ENCODE peak calls at places on chromosomes 2 and 18, in nine cellular contexts. One of them, this sample, is unnamed.

GRCh38 chr2:234422242-234422641 is 74.6 kb downstream of the ARL4C start:
- DNase-seq in CD8-positive, alpha-beta T cell: no peak
- DNase-seq in GM23338: no peak
- DNase-seq in K562: no peak
- DNase-seq in hepatocyte: peak; percentile 76
- DNase-seq in left ventricle myocardium inferior: no peak
- DNase-seq in stomach: no peak
- DNase-seq in cardiac muscle cell: no peak
- DNase-seq in CD8-positive, alpha-beta memory T cell: peak; percentile 23
- DNase-seq in this sample: no peak

GRCh38 chr2:235432741-235433520 is 60.9 kb upstream of the AGAP1 start:
- DNase-seq in CD8-positive, alpha-beta T cell: no peak
- DNase-seq in GM23338: no peak
- DNase-seq in K562: no peak
- DNase-seq in hepatocyte: no peak
- DNase-seq in left ventricle myocardium inferior: no peak
- DNase-seq in stomach: no peak
- DNase-seq in cardiac muscle cell: no peak
- DNase-seq in CD8-positive, alpha-beta memory T cell: no peak
- DNase-seq in this sample: no peak

GRCh38 chr18:49561377-49562193 is at the start of gene LIPG:
- DNase-seq in CD8-positive, alpha-beta T cell: no peak
- DNase-seq in GM23338: peak; percentile 94
- DNase-seq in K562: peak; percentile 80
- DNase-seq in hepatocyte: peak; percentile 91
- DNase-seq in left ventricle myocardium inferior: no peak
- DNase-seq in stomach: peak; percentile 61
- DNase-seq in cardiac muscle cell: peak; percentile 90
- DNase-seq in CD8-positive, alpha-beta memory T cell: peak; percentile 33
- DNase-seq in this sample: peak; percentile 88

GRCh38 chr2:173657996-173658717 is 303.5 kb downstream of the CDCA7 start:
- DNase-seq in CD8-positive, alpha-beta T cell: no peak
- DNase-seq in GM23338: no peak
- DNase-seq in K562: no peak
- DNase-seq in hepatocyte: peak; percentile 56
- DNase-seq in left ventricle myocardium inferior: no peak
- DNase-seq in stomach: no peak
- DNase-seq in cardiac muscle cell: no peak
- DNase-seq in CD8-positive, alpha-beta memory T cell: no peak
- DNase-seq in this sample: no peak

GRCh38 chr2:136582631-136583205 is 182.6 kb upstream of the THSD7B start:
- DNase-seq in CD8-positive, alpha-beta T cell: no peak
- DNase-seq in GM23338: peak; percentile 65
- DNase-seq in K562: peak; percentile 20
- DNase-seq in hepatocyte: peak; percentile 50
- DNase-seq in left ventricle myocardium inferior: no peak
- DNase-seq in stomach: no peak
- DNase-seq in cardiac muscle cell: peak; percentile 66
- DNase-seq in CD8-positive, alpha-beta memory T cell: no peak
- DNase-seq in this sample: peak; percentile 2

GRCh38 chr2:217077841-217078407 is 218.1 kb upstream of the TNP1 start:
- DNase-seq in CD8-positive, alpha-beta T cell: no peak
- DNase-seq in GM23338: no peak
- DNase-seq in K562: peak; percentile 23
- DNase-seq in hepatocyte: no peak
- DNase-seq in left ventricle myocardium inferior: no peak
- DNase-seq in stomach: no peak
- DNase-seq in cardiac muscle cell: no peak
- DNase-seq in CD8-positive, alpha-beta memory T cell: no peak
- DNase-seq in this sample: no peak

GRCh38 chr2:42196403-42197267 is 27.5 kb downstream of the EML4 start:
- DNase-seq in CD8-positive, alpha-beta T cell: no peak
- DNase-seq in GM23338: peak; percentile 88
- DNase-seq in K562: peak; percentile 43
- DNase-seq in hepatocyte: peak; percentile 61
- DNase-seq in left ventricle myocardium inferior: no peak
- DNase-seq in stomach: peak; percentile 38
- DNase-seq in cardiac muscle cell: peak; percentile 55
- DNase-seq in CD8-positive, alpha-beta memory T cell: peak; percentile 65
- DNase-seq in this sample: peak; percentile 11

GRCh38 chr2:155060906-155061305 is 362.4 kb downstream of the KCNJ3 start:
- DNase-seq in CD8-positive, alpha-beta T cell: no peak
- DNase-seq in GM23338: no peak
- DNase-seq in K562: no peak
- DNase-seq in hepatocyte: no peak
- DNase-seq in left ventricle myocardium inferior: no peak
- DNase-seq in stomach: no peak
- DNase-seq in cardiac muscle cell: no peak
- DNase-seq in CD8-positive, alpha-beta memory T cell: no peak
- DNase-seq in this sample: no peak

GRCh38 chr18:49910019-49910418 is 96.7 kb upstream of the ACAA2 start:
- DNase-seq in CD8-positive, alpha-beta T cell: no peak
- DNase-seq in GM23338: no peak
- DNase-seq in K562: no peak
- DNase-seq in hepatocyte: no peak
- DNase-seq in left ventricle myocardium inferior: no peak
- DNase-seq in stomach: no peak
- DNase-seq in cardiac muscle cell: no peak
- DNase-seq in CD8-positive, alpha-beta memory T cell: no peak
- DNase-seq in this sample: no peak

GRCh38 chr2:193303464-193303863 is 1108.7 kb upstream of the TMEFF2 start:
- DNase-seq in CD8-positive, alpha-beta T cell: no peak
- DNase-seq in GM23338: no peak
- DNase-seq in K562: no peak
- DNase-seq in hepatocyte: no peak
- DNase-seq in left ventricle myocardium inferior: no peak
- DNase-seq in stomach: no peak
- DNase-seq in cardiac muscle cell: no peak
- DNase-seq in CD8-positive, alpha-beta memory T cell: no peak
- DNase-seq in this sample: no peak

GRCh38 chr2:189022002-189022401 is 47.8 kb downstream of the COL3A1 start:
- DNase-seq in CD8-positive, alpha-beta T cell: no peak
- DNase-seq in GM23338: no peak
- DNase-seq in K562: no peak
- DNase-seq in hepatocyte: peak; percentile 54
- DNase-seq in left ventricle myocardium inferior: no peak
- DNase-seq in stomach: no peak
- DNase-seq in cardiac muscle cell: no peak
- DNase-seq in CD8-positive, alpha-beta memory T cell: no peak
- DNase-seq in this sample: no peak

GRCh38 chr2:56357655-56358295 is 174.0 kb downstream of the CCDC85A start:
- DNase-seq in CD8-positive, alpha-beta T cell: no peak
- DNase-seq in GM23338: no peak
- DNase-seq in K562: no peak
- DNase-seq in hepatocyte: no peak
- DNase-seq in left ventricle myocardium inferior: no peak
- DNase-seq in stomach: no peak
- DNase-seq in cardiac muscle cell: no peak
- DNase-seq in CD8-positive, alpha-beta memory T cell: no peak
- DNase-seq in this sample: no peak

GRCh38 chr2:63775191-63775590 is 66.5 kb upstream of the UGP2 start:
- DNase-seq in CD8-positive, alpha-beta T cell: no peak
- DNase-seq in GM23338: no peak
- DNase-seq in K562: no peak
- DNase-seq in hepatocyte: no peak
- DNase-seq in left ventricle myocardium inferior: no peak
- DNase-seq in stomach: no peak
- DNase-seq in cardiac muscle cell: no peak
- DNase-seq in CD8-positive, alpha-beta memory T cell: no peak
- DNase-seq in this sample: no peak

GRCh38 chr2:149188291-149188690 is 142.1 kb upstream of the LYPD6 start:
- DNase-seq in CD8-positive, alpha-beta T cell: no peak
- DNase-seq in GM23338: no peak
- DNase-seq in K562: no peak
- DNase-seq in hepatocyte: no peak
- DNase-seq in left ventricle myocardium inferior: no peak
- DNase-seq in stomach: no peak
- DNase-seq in cardiac muscle cell: no peak
- DNase-seq in CD8-positive, alpha-beta memory T cell: no peak
- DNase-seq in this sample: no peak

GRCh38 chr2:34004936-34005335 is 405.8 kb upstream of the FAM98A start:
- DNase-seq in CD8-positive, alpha-beta T cell: no peak
- DNase-seq in GM23338: no peak
- DNase-seq in K562: no peak
- DNase-seq in hepatocyte: no peak
- DNase-seq in left ventricle myocardium inferior: no peak
- DNase-seq in stomach: no peak
- DNase-seq in cardiac muscle cell: no peak
- DNase-seq in CD8-positive, alpha-beta memory T cell: no peak
- DNase-seq in this sample: no peak

GRCh38 chr2:143264851-143265250 is 135.6 kb downstream of the ARHGAP15 start:
- DNase-seq in CD8-positive, alpha-beta T cell: no peak
- DNase-seq in GM23338: no peak
- DNase-seq in K562: no peak
- DNase-seq in hepatocyte: no peak
- DNase-seq in left ventricle myocardium inferior: no peak
- DNase-seq in stomach: no peak
- DNase-seq in cardiac muscle cell: no peak
- DNase-seq in CD8-positive, alpha-beta memory T cell: no peak
- DNase-seq in this sample: no peak

GRCh38 chr2:208406474-208407451 is at the start of gene PTH2R:
- DNase-seq in CD8-positive, alpha-beta T cell: no peak
- DNase-seq in GM23338: peak; percentile 71
- DNase-seq in K562: peak; percentile 14
- DNase-seq in hepatocyte: peak; percentile 37
- DNase-seq in left ventricle myocardium inferior: no peak
- DNase-seq in stomach: no peak
- DNase-seq in cardiac muscle cell: peak; percentile 66
- DNase-seq in CD8-positive, alpha-beta memory T cell: no peak
- DNase-seq in this sample: no peak

GRCh38 chr2:175187378-175187777 is 5.9 kb upstream of the ATP5MC3 start:
- DNase-seq in CD8-positive, alpha-beta T cell: no peak
- DNase-seq in GM23338: peak; percentile 65
- DNase-seq in K562: no peak
- DNase-seq in hepatocyte: peak; percentile 10
- DNase-seq in left ventricle myocardium inferior: no peak
- DNase-seq in stomach: no peak
- DNase-seq in cardiac muscle cell: peak; percentile 25
- DNase-seq in CD8-positive, alpha-beta memory T cell: no peak
- DNase-seq in this sample: no peak

GRCh38 chr2:11097038-11097720 is 58.1 kb upstream of the SLC66A3 start:
- DNase-seq in CD8-positive, alpha-beta T cell: no peak
- DNase-seq in GM23338: no peak
- DNase-seq in K562: no peak
- DNase-seq in hepatocyte: no peak
- DNase-seq in left ventricle myocardium inferior: peak; percentile 31
- DNase-seq in stomach: no peak
- DNase-seq in cardiac muscle cell: no peak
- DNase-seq in CD8-positive, alpha-beta memory T cell: no peak
- DNase-seq in this sample: no peak

GRCh38 chr18:57768557-57769326 is 34.4 kb downstream of the ATP8B1 start:
- DNase-seq in CD8-positive, alpha-beta T cell: no peak
- DNase-seq in GM23338: no peak
- DNase-seq in K562: no peak
- DNase-seq in hepatocyte: peak; percentile 17
- DNase-seq in left ventricle myocardium inferior: no peak
- DNase-seq in stomach: no peak
- DNase-seq in cardiac muscle cell: no peak
- DNase-seq in CD8-positive, alpha-beta memory T cell: no peak
- DNase-seq in this sample: no peak
- H3K4me1 ChIP-seq in CD8-positive, alpha-beta T cell: no peaks in the 10 kb centered on the region
- H3K4me1 ChIP-seq in GM23338: peaks cover 26% of the 10 kb centered on the region
- H3K4me1 ChIP-seq in K562: no peaks in the 10 kb centered on the region
- H3K4me1 ChIP-seq in hepatocyte: peaks cover 19% of the 10 kb centered on the region
- H3K4me1 ChIP-seq in left ventricle myocardium inferior: peaks cover 59% of the 10 kb centered on the region
- H3K4me1 ChIP-seq in stomach: peaks cover 51% of the 10 kb centered on the region
- H3K4me1 ChIP-seq in cardiac muscle cell: peaks cover 5% of the 10 kb centered on the region
- H3K4me1 ChIP-seq in CD8-positive, alpha-beta memory T cell: no peaks in the 10 kb centered on the region
- H3K4me1 ChIP-seq in this sample: peaks cover 3% of the 10 kb centered on the region

DNA sequence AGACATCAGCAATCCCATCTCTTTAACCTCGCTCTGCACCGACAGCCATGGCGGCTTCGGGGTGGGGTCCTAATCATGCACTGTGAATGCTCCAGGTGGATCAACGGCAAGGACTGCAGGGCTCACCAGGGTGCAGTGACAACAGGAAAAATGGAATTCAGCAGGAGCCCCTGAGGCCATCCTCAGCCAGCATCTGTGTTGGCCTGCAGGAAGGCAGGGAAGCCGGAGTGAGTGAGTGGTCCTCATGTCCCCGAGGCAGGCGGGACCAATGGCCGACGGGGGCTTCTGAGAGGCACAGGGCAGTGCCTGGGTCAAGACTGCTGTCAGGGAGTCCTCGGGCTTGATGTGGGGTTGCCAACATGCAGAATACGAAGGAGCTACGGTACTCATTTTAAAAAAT is 213.9 kb downstream of the HDAC4 start:
- DNase-seq in CD8-positive, alpha-beta T cell: no peak
- DNase-seq in GM23338: no peak
- DNase-seq in K562: no peak
- DNase-seq in hepatocyte: no peak
- DNase-seq in left ventricle myocardium inferior: peak; percentile 1
- DNase-seq in stomach: peak; percentile 21
- DNase-seq in cardiac muscle cell: no peak
- DNase-seq in CD8-positive, alpha-beta memory T cell: no peak
- DNase-seq in this sample: no peak
- H3K36me3 ChIP-seq in CD8-positive, alpha-beta T cell: peaks cover 20% of the 10 kb centered on the region
- H3K36me3 ChIP-seq in GM23338: peaks cover 6% of the 10 kb centered on the region
- H3K36me3 ChIP-seq in K562: peaks cover 9% of the 10 kb centered on the region
- H3K36me3 ChIP-seq in hepatocyte: peaks cover 4% of the 10 kb centered on the region
- H3K36me3 ChIP-seq in left ventricle myocardium inferior: peaks cover 49% of the 10 kb centered on the region
- H3K36me3 ChIP-seq in stomach: peaks cover 38% of the 10 kb centered on the region
- H3K36me3 ChIP-seq in cardiac muscle cell: no peaks in the 10 kb centered on the region
- H3K36me3 ChIP-seq in CD8-positive, alpha-beta memory T cell: peaks cover 24% of the 10 kb centered on the region
- H3K36me3 ChIP-seq in this sample: peaks cover 3% of the 10 kb centered on the region

GRCh38 chr2:231614559-231615057 is 21.9 kb downstream of the TEX44 start:
- DNase-seq in CD8-positive, alpha-beta T cell: no peak
- DNase-seq in GM23338: no peak
- DNase-seq in K562: no peak
- DNase-seq in hepatocyte: no peak
- DNase-seq in left ventricle myocardium inferior: peak; percentile 69
- DNase-seq in stomach: peak; percentile 41
- DNase-seq in cardiac muscle cell: no peak
- DNase-seq in CD8-positive, alpha-beta memory T cell: no peak
- DNase-seq in this sample: no peak
- H3K4me1 ChIP-seq in CD8-positive, alpha-beta T cell: peaks cover 16% of the 10 kb centered on the region
- H3K4me1 ChIP-seq in GM23338: peaks cover 45% of the 10 kb centered on the region
- H3K4me1 ChIP-seq in K562: peaks cover 36% of the 10 kb centered on the region
- H3K4me1 ChIP-seq in hepatocyte: peaks cover 48% of the 10 kb centered on the region
- H3K4me1 ChIP-seq in left ventricle myocardium inferior: peaks cover 57% of the 10 kb centered on the region
- H3K4me1 ChIP-seq in stomach: peaks cover 45% of the 10 kb centered on the region
- H3K4me1 ChIP-seq in cardiac muscle cell: peaks cover 20% of the 10 kb centered on the region
- H3K4me1 ChIP-seq in CD8-positive, alpha-beta memory T cell: peaks cover 19% of the 10 kb centered on the region
- H3K4me1 ChIP-seq in this sample: peaks cover 19% of the 10 kb centered on the region

DNA sequence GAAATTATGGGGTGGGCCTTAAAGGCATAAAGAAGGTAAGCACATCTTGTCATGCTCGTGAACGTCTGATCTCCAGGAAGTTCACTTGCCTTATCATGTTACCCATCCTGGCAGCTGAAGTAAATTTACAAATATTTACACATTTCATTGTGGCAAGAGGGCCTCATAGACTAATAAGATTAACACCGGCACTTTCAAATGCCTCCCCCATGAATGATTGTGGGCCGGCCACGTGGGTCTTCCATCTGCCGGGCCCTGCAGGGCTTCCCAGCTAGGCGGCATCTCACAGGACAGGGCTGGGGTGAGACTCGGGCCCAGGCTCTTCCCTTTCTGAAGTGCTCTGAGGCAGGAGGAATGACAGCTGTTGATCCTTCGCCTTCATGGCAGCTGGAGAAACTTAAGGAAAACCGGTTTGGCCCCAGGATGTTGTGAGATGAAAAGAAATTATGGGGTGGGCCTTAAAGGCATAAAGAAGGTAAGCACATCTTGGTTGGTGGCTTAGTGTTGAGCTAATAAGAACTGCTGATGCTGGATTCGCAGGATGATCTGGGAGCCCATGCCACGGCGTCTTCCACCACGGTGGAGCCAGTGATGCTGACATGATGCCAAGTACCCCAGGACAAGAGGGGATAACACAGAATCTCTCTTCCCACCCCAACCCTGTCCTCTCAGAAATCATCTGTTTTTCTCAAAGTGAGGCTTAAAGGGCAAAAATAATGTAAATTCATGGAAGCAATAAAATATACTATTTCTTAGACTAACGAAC is 176.3 kb downstream of the SEPTIN10 start:
- DNase-seq in CD8-positive, alpha-beta T cell: no peak
- DNase-seq in GM23338: no peak
- DNase-seq in K562: no peak
- DNase-seq in hepatocyte: no peak
- DNase-seq in left ventricle myocardium inferior: no peak
- DNase-seq in stomach: no peak
- DNase-seq in cardiac muscle cell: no peak
- DNase-seq in CD8-positive, alpha-beta memory T cell: no peak
- DNase-seq in this sample: no peak
- H3K36me3 ChIP-seq in CD8-positive, alpha-beta T cell: no peaks in the 10 kb centered on the region
- H3K36me3 ChIP-seq in GM23338: no peaks in the 10 kb centered on the region
- H3K36me3 ChIP-seq in K562: no peaks in the 10 kb centered on the region
- H3K36me3 ChIP-seq in hepatocyte: no peaks in the 10 kb centered on the region
- H3K36me3 ChIP-seq in left ventricle myocardium inferior: peaks cover 33% of the 10 kb centered on the region
- H3K36me3 ChIP-seq in stomach: no peaks in the 10 kb centered on the region
- H3K36me3 ChIP-seq in cardiac muscle cell: no peaks in the 10 kb centered on the region
- H3K36me3 ChIP-seq in CD8-positive, alpha-beta memory T cell: no peaks in the 10 kb centered on the region
- H3K36me3 ChIP-seq in this sample: no peaks in the 10 kb centered on the region

This sample was measured in iPS DF 6.9.